ENCODE peak calls at places on chromosome 6, in nine cellular contexts. T is NCI-H2081, R is mesenchymal stem cell, S is nephron progenitor cell, A is NCI-H460, O is non-pigmented ciliary epithelial cell, Q is omental fat pad, I is T-helper 2 cell, H is H54. E is an unnamed sample.

GRCh38 chr6:34235605-34236422 is 859 bp upstream of the HMGA1 start:
- DNase-seq in T (no peak), R (peak), S (peak), A (no peak), O (no peak), Q (no peak), I (peak), H (peak), E (peak)

GRCh38 chr6:76275746-76276145 is 203.3 kb upstream of the IMPG1 start:
- DNase-seq in T (peak), R (no peak), S (no peak), A (no peak), O (no peak), Q (no peak), I (no peak), H (no peak), E (no peak)

GRCh38 chr6:47698342-47698787 is at the start of gene ADGRF4:
- DNase-seq in T (no peak), R (peak), S (no peak), A (peak), O (peak), Q (peak), I (no peak), H (peak), E (no peak)

GRCh38 chr6:28606424-28607391 is 81.0 kb downstream of the GPX5 start:
- DNase-seq in T (peak), R (peak), S (peak), A (peak), O (no peak), Q (no peak), I (no peak), H (peak), E (no peak)

GRCh38 chr6:157187182-157188093 is 135.9 kb downstream of the TMEM242 start:
- DNase-seq in T (peak), R (peak), S (peak), A (no peak), O (no peak), Q (no peak), I (no peak), H (no peak), E (no peak)

GRCh38 chr6:13434777-13435176 is 52.6 kb downstream of the GFOD1 start:
- DNase-seq in T (no peak), R (no peak), S (no peak), A (no peak), O (no peak), Q (no peak), I (no peak), H (no peak), E (no peak)

GRCh38 chr6:36120539-36120938 is 9.8 kb upstream of the MAPK13 start:
- DNase-seq in T (no peak), R (no peak), S (no peak), A (no peak), O (no peak), Q (no peak), I (peak), H (no peak), E (peak)

GRCh38 chr6:101740631-101741030 is 347.1 kb downstream of the GRIK2 start:
- DNase-seq in T (no peak), R (no peak), S (no peak), A (no peak), O (no peak), Q (no peak), I (no peak), H (no peak), E (no peak)

GRCh38 chr6:156731436-156731835 is 45.7 kb upstream of the ARID1B start:
- DNase-seq in T (peak), R (peak), S (no peak), A (no peak), O (no peak), Q (no peak), I (no peak), H (peak), E (no peak)

GRCh38 chr6:160000280-160000704 is 31.4 kb downstream of the IGF2R start:
- DNase-seq in T (no peak), R (no peak), S (no peak), A (no peak), O (no peak), Q (no peak), I (no peak), H (no peak), E (no peak)

GRCh38 chr6:26017567-26017966 is 55.0 kb downstream of the TRIM38 start:
- DNase-seq in T (no peak), R (peak), S (peak), A (no peak), O (no peak), Q (peak), I (peak), H (no peak), E (peak)

GRCh38 chr6:109922851-109923250 is 55.3 kb upstream of the GPR6 start:
- DNase-seq in T (no peak), R (peak), S (no peak), A (no peak), O (no peak), Q (no peak), I (no peak), H (no peak), E (no peak)

GRCh38 chr6:5411414-5411813 is 150.1 kb downstream of the FARS2 start:
- DNase-seq in T (no peak), R (no peak), S (no peak), A (no peak), O (no peak), Q (no peak), I (no peak), H (no peak), E (no peak)

GRCh38 chr6:152386131-152386530 is 251.0 kb downstream of the SYNE1 start:
- DNase-seq in T (no peak), R (no peak), S (no peak), A (no peak), O (no peak), Q (no peak), I (no peak), H (no peak), E (no peak)

GRCh38 chr6:38161754-38162492 is 342.4 kb downstream of the ZFAND3 start:
- DNase-seq in T (no peak), R (no peak), S (no peak), A (no peak), O (no peak), Q (peak), I (no peak), H (no peak), E (no peak)

GRCh38 chr6:35737413-35738211 is 780 bp downstream of the ARMC12 start:
- DNase-seq in T (peak), R (peak), S (no peak), A (peak), O (no peak), Q (no peak), I (no peak), H (peak), E (no peak)

GRCh38 chr6:85436939-85437495 is 12.9 kb upstream of the NT5E start:
- DNase-seq in T (no peak), R (no peak), S (no peak), A (no peak), O (no peak), Q (no peak), I (no peak), H (no peak), E (no peak)

GRCh38 chr6:16326971-16327776 is 88.8 kb downstream of the GMPR start:
- DNase-seq in T (no peak), R (no peak), S (no peak), A (no peak), O (no peak), Q (no peak), I (no peak), H (no peak), E (no peak)

GRCh38 chr6:140225587-140226438 is 851.4 kb upstream of the CITED2 start:
- DNase-seq in T (no peak), R (no peak), S (no peak), A (no peak), O (peak), Q (no peak), I (no peak), H (no peak), E (no peak)

GRCh38 chr6:14906621-14907020 is 339.2 kb upstream of the JARID2 start:
- DNase-seq in T (no peak), R (no peak), S (no peak), A (no peak), O (no peak), Q (no peak), I (no peak), H (no peak), E (no peak)

GRCh38 chr6:128713461-128713860 is 169.5 kb upstream of the LAMA2 start:
- DNase-seq in T (no peak), R (peak), S (no peak), A (no peak), O (peak), Q (no peak), I (no peak), H (no peak), E (no peak)

GRCh38 chr6:157226761-157227160 is 96.6 kb downstream of the TMEM242 start:
- DNase-seq in T (no peak), R (no peak), S (no peak), A (no peak), O (no peak), Q (no peak), I (no peak), H (no peak), E (no peak)

GRCh38 chr6:21396313-21396712 is 197.2 kb upstream of the SOX4 start:
- DNase-seq in T (no peak), R (peak), S (no peak), A (no peak), O (peak), Q (no peak), I (no peak), H (no peak), E (no peak)

GRCh38 chr6:163232015-163232523 is 182.4 kb upstream of the QKI start:
- DNase-seq in T (no peak), R (no peak), S (no peak), A (no peak), O (no peak), Q (no peak), I (no peak), H (no peak), E (no peak)

GRCh38 chr6:107866606-107867301 is 42.6 kb upstream of the SCML4 start:
- DNase-seq in T (peak), R (peak), S (no peak), A (peak), O (no peak), Q (no peak), I (no peak), H (no peak), E (no peak)

GRCh38 chr6:124368131-124368530 is 564.5 kb downstream of the NKAIN2 start:
- DNase-seq in T (no peak), R (no peak), S (no peak), A (no peak), O (no peak), Q (no peak), I (no peak), H (no peak), E (no peak)

GRCh38 chr6:26272171-26272631 is 92.8 kb upstream of the BTN3A2 start:
- DNase-seq in T (no peak), R (no peak), S (peak), A (no peak), O (no peak), Q (no peak), I (peak), H (no peak), E (peak)

GRCh38 chr6:98590957-98591356 is 243.4 kb upstream of the POU3F2 start:
- DNase-seq in T (no peak), R (no peak), S (peak), A (no peak), O (no peak), Q (no peak), I (no peak), H (no peak), E (no peak)

GRCh38 chr6:29627762-29628418 is 5.1 kb downstream of the GABBR1 start:
- DNase-seq in T (peak), R (peak), S (peak), A (no peak), O (no peak), Q (peak), I (peak), H (peak), E (peak)

GRCh38 chr6:125307964-125308615 is 6.3 kb upstream of the HDDC2 start:
- DNase-seq in T (no peak), R (no peak), S (no peak), A (no peak), O (no peak), Q (no peak), I (no peak), H (no peak), E (no peak)

GRCh38 chr6:149254241-149254640 is 63.3 kb upstream of the TAB2 start:
- DNase-seq in T (no peak), R (no peak), S (no peak), A (no peak), O (no peak), Q (no peak), I (no peak), H (no peak), E (no peak)

GRCh38 chr6:84979541-84979940 is 215.1 kb upstream of the TBX18 start:
- DNase-seq in T (no peak), R (no peak), S (no peak), A (no peak), O (peak), Q (no peak), I (no peak), H (no peak), E (no peak)

GRCh38 chr6:136073216-136073615 is 176.9 kb downstream of the MTFR2 start:
- DNase-seq in T (no peak), R (no peak), S (no peak), A (no peak), O (no peak), Q (no peak), I (no peak), H (no peak), E (no peak)

E was measured in CD8-positive, alpha-beta T cell.